ENCODE peak calls at places on chromosomes 11 and 22, in four cellular contexts. Q is fibroblast of mammary gland, Y is Caco-2, L is AG04450. Z is an unnamed sample.

GRCh38 chr22:20566420-20567260 is 59.2 kb downstream of the MED15 start:
- DNase-seq in Q (peak), L (no peak), Y (no peak), Z (peak)

GRCh38 chr11:48237727-48238126 is 7.2 kb upstream of the OR4X2 start:
- DNase-seq in L (no peak), Q (no peak), Y (no peak), Z (no peak)

GRCh38 chr11:123268118-123268517 is 73.1 kb upstream of the CLMP start:
- DNase-seq in L (no peak), Q (no peak), Y (no peak), Z (no peak)

GRCh38 chr11:134580635-134581025 is 168.6 kb upstream of the B3GAT1 start:
- DNase-seq in L (no peak), Q (no peak), Y (no peak), Z (no peak)

GRCh38 chr11:122375687-122376399 is 259.8 kb upstream of the BLID start:
- DNase-seq in Q (peak), L (no peak), Y (no peak), Z (peak)

GRCh38 chr11:117189941-117190544 is 9.1 kb upstream of the TAGLN start:
- DNase-seq in Q (no peak), L (no peak), Y (no peak), Z (no peak)

GRCh38 chr11:827146-827860 is 416 bp upstream of the CRACR2B start:
- DNase-seq in L (no peak), Y (peak), Q (no peak), Z (no peak)

GRCh38 chr22:41305646-41306045 is 4.3 kb downstream of the ZC3H7B start:
- DNase-seq in Q (peak), L (peak), Y (no peak), Z (peak)

GRCh38 chr11:36372101-36372767 is 76.1 kb downstream of the PRR5L start:
- DNase-seq in L (peak), Y (no peak), Q (peak), Z (peak)

GRCh38 chr11:45926536-45927331 is 4.3 kb downstream of the LARGE2 start:
- DNase-seq in L (no peak), Q (no peak), Y (no peak), Z (no peak)

GRCh38 chr22:27381960-27382742 is 419.4 kb downstream of the MN1 start:
- DNase-seq in L (no peak), Y (no peak), Q (no peak), Z (no peak)

GRCh38 chr11:45815747-45816146 is 10.8 kb downstream of the SLC35C1 start:
- DNase-seq in L (no peak), Y (peak), Q (peak), Z (no peak)

GRCh38 chr11:95517453-95517852 is 272.1 kb downstream of the FAM76B start:
- DNase-seq in Q (peak), Y (no peak), L (no peak), Z (peak)
- H3K4me3 ChIP-seq in Q (no peak), Y (no peak), L (no peak), Z (no peak)

DNA sequence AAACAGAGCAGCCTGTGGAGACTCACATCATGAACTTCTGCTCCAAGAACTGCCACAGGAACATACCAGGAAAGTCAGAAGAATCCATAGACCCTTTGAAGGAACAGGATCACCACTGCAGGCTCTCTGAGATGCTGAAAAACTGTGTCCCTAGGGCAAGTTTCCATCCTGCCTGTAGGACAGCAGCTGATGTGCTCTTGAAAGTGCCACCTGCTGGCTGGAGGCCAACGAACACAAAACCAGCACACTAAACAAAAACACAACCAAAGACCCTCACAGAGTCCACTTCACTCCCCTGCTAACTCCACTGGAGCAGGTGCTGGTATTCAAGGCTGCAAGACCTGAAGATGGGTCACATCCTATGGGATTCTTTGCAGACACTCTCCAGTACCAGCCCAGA is 12.0 kb upstream of the NXPE1 start:
- DNase-seq in Q (no peak), L (no peak), Y (peak), Z (no peak)
- TF ChIP-seq CTCF in Q (no peak), L (no peak), Y (peak), Z (no peak)

DNA sequence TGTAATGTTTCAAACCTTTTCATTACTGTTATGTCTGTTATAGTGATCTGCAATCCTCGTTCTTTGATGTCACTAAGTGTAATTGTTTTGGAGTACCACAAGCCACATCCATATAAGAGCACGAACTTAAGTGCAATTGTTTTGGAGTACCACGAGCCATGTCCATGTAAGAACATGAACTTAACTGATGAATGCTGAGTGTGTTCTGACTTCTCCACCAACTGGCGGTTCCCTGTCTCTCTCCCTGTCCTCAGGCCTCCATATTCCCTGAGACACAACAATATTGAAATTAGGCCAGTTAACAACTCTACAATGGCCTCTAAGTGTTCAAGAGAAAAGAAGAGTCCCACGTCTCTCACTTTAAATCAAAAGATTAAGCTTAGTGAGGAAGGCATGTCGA is 23.5 kb downstream of the TESMIN start:
- DNase-seq in Q (peak), L (no peak), Y (peak), Z (no peak)
- H3K4me3 ChIP-seq in Q (no peak), L (no peak), Y (no peak), Z (no peak)

GRCh38 chr11:115504279-115505158 is at the start of gene CADM1:
- DNase-seq in Q (peak), L (peak), Y (peak), Z (peak)

GRCh38 chr11:115502636-115503082 is 1.6 kb downstream of the CADM1 start:
- DNase-seq in Y (no peak), Q (no peak), L (no peak), Z (no peak)

GRCh38 chr11:115501895-115502589 is 2.2 kb downstream of the CADM1 start:
- DNase-seq in Y (no peak), Q (no peak), L (no peak), Z (no peak)

GRCh38 chr11:115503886-115504278 is 333 bp downstream of the CADM1 start:
- DNase-seq in L (no peak), Y (no peak), Q (no peak), Z (no peak)

GRCh38 chr11:115503083-115503885 is 931 bp downstream of the CADM1 start:
- DNase-seq in Q (no peak), L (no peak), Y (peak), Z (peak)
- TF ChIP-seq CTCF in Q (no peak), L (peak), Y (peak), Z (peak)

DNA sequence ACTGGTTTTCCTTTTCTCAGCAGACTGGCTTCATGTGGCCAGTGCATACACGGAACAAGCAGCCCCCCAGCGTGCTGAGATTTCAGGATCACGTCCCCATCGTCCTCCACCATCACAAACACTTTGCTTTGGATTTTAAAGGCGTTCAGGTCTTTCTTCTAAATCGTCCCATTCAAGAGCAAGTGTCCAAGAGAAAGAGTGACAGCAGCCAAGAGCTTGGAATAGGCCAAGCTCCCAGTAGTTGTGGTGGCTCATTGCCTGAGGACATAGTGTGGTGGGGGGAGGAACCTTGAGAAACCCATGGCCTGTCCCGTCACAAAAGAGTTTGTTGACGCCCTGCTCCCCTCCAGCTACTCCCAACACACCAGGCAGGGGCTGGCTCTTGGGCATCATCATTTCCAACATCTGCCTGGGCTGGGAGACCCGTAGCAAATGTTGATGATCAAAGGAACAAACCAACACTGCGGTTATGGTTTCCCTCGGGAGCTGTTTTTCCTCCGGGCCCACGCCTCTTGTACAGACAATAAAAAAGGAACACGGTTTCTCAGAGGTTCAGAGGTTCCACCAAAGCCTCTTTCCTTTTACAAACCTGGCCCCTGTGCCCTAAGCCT is 20.8 kb downstream of the FADS3 start:
- DNase-seq in L (no peak), Q (peak), Y (no peak), Z (peak)
- H3K4me3 ChIP-seq in L (no peak), Q (no peak), Y (no peak), Z (no peak)

GRCh38 chr22:39308614-39309363 is 10.6 kb downstream of the RPL3 start:
- DNase-seq in Y (no peak), L (peak), Q (peak), Z (peak)

GRCh38 chr22:39303892-39304671 is 15.3 kb downstream of the RPL3 start:
- DNase-seq in Q (no peak), L (no peak), Y (no peak), Z (no peak)

GRCh38 chr22:39303358-39303757 is 16.1 kb downstream of the RPL3 start:
- DNase-seq in Y (no peak), Q (no peak), L (no peak), Z (no peak)

GRCh38 chr22:39309364-39309861 is 10.0 kb downstream of the RPL3 start:
- DNase-seq in L (no peak), Q (no peak), Y (no peak), Z (peak)

DNA sequence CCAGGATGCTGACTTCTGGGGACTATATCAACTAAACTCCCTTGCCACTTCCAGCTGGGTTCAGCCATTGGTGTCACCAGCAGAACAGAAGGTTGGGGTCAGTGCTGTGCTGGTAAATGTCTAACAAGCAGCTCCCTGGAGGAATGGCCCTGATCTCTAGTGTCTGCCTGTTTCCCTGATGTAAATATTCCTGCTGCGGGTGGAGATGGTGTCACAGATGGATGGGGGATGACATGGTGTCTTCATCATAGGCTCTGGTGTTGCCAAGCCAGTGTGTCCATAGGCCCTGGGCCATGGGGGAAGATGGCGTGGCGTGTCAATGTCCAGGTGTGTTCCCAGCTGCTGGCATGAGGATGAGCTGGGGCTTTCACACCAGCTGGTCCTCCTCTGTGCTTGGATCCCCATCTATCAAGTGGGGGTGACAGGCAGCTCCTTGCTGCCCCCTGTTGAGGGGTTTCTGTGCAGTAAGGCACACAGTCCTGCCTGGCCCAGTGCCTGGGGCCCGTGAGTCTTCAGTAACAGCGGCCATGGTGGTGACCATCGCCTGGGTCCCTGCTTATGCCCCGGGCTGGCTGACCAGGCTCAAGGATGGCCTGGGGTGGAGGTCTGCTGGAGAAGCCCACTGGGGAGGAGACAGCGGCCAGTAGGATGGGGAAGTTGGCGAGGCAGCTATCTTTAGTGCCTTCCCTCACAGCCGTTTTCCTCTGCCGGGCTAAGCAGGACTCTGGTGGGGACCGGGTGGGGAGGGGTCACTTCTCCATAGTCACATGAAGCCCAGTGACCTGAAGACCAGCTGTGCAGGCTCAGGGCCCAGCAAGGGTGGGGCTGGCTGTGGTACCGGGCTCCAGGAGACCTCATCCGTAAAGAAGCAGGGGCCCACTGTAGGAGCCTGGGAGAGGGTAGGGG is 12.7 kb downstream of the RPL3 start:
- DNase-seq in Q (no peak), Y (peak), L (no peak), Z (no peak)
- TF ChIP-seq CTCF in Q (peak), Y (no peak), L (peak), Z (peak)

GRCh38 chr11:20047006-20047405 is 113.3 kb downstream of the DBX1 start:
- DNase-seq in Q (no peak), Y (no peak), L (no peak), Z (no peak)
- H3K4me3 ChIP-seq in Q (no peak), Y (no peak), L (no peak), Z (no peak)